ENCODE peak calls at places on chromosomes 4 and X, in nine cellular contexts. P, M, B, Q, G, O, C, F and S are unnamed samples.

GRCh38 chrX:54891573-54891972 is 29.1 kb upstream of the TRO start:
- DNase-seq in P (peak), M (peak), B (peak), Q (peak), G (no peak), O (peak), C (peak), F (no peak), S (peak)

GRCh38 chr4:183407128-183407585 is 37.3 kb upstream of the CDKN2AIP start:
- DNase-seq in P (peak), M (peak), B (peak), Q (peak), G (peak), O (peak), C (peak), F (peak), S (peak)

GRCh38 chrX:96693407-96693806 is 8.8 kb downstream of the DIAPH2 start:
- DNase-seq in P (no peak), M (no peak), B (no peak), Q (no peak), G (no peak), O (no peak), C (no peak), F (no peak), S (no peak)

GRCh38 chr4:159219862-159220261 is 117.0 kb downstream of the RAPGEF2 start:
- DNase-seq in P (no peak), M (no peak), B (no peak), Q (no peak), G (no peak), O (no peak), C (no peak), F (no peak), S (no peak)

GRCh38 chrX:17580529-17581155 is 156.7 kb upstream of the SCML1 start:
- DNase-seq in P (no peak), M (no peak), B (no peak), Q (no peak), G (no peak), O (peak), C (no peak), F (no peak), S (no peak)

GRCh38 chr4:183140911-183141320 is 41.9 kb downstream of the WWC2 start:
- DNase-seq in P (peak), M (no peak), B (no peak), Q (no peak), G (no peak), O (peak), C (no peak), F (no peak), S (no peak)

GRCh38 chr4:147732516-147733193 is 767 bp downstream of the ARHGAP10 start:
- DNase-seq in P (no peak), M (peak), B (no peak), Q (peak), G (peak), O (peak), C (no peak), F (no peak), S (no peak)

GRCh38 chr4:81736324-81736723 is 264.6 kb upstream of the RASGEF1B start:
- DNase-seq in P (no peak), M (no peak), B (no peak), Q (no peak), G (no peak), O (no peak), C (no peak), F (no peak), S (no peak)

GRCh38 chrX:54178100-54178940 is 4.7 kb downstream of the FAM120C start:
- DNase-seq in P (peak), M (no peak), B (no peak), Q (no peak), G (no peak), O (peak), C (no peak), F (no peak), S (no peak)

GRCh38 chr4:185416955-185417354 is 8.8 kb downstream of the UFSP2 start:
- DNase-seq in P (no peak), M (no peak), B (no peak), Q (no peak), G (no peak), O (no peak), C (no peak), F (no peak), S (no peak)

GRCh38 chrX:63404332-63404731 is 53.2 kb upstream of the SPIN4 start:
- DNase-seq in P (no peak), M (no peak), B (no peak), Q (no peak), G (no peak), O (no peak), C (no peak), F (no peak), S (no peak)

GRCh38 chr4:145388043-145388442 is 93.6 kb upstream of the SMAD1 start:
- DNase-seq in P (peak), M (no peak), B (no peak), Q (no peak), G (no peak), O (peak), C (no peak), F (no peak), S (no peak)

GRCh38 chr4:178339769-178340168 is 897.5 kb upstream of the AGA start:
- DNase-seq in P (no peak), M (no peak), B (no peak), Q (no peak), G (no peak), O (no peak), C (no peak), F (no peak), S (no peak)

GRCh38 chr4:139910106-139910505 is 243.9 kb downstream of the MAML3 start:
- DNase-seq in P (peak), M (no peak), B (no peak), Q (no peak), G (no peak), O (no peak), C (no peak), F (no peak), S (no peak)

GRCh38 chrX:10649286-10649685 is 28.9 kb upstream of the MID1 start:
- DNase-seq in P (no peak), M (no peak), B (no peak), Q (no peak), G (no peak), O (no peak), C (no peak), F (no peak), S (no peak)